ENCODE peak calls at places on chromosomes 16 and 17, in nine cellular contexts. S is thoracic aorta, N is heart right ventricle, H is kidney epithelial cell, Y is left ventricle myocardium inferior, M is astrocyte of the spinal cord, Q is colonic mucosa, F is fibroblast of pulmonary artery, B is right atrium auricular region. O is an unnamed sample.

GRCh38 chr16:56481468-56482112 is 30.2 kb downstream of the OGFOD1 start:
- DNase-seq in S (no peak), N (no peak), H (peak), Y (no peak), M (peak), Q (no peak), F (no peak), B (no peak), O (no peak)

GRCh38 chr17:77319211-77320031 is 178.7 kb downstream of the SEC14L1 start:
- DNase-seq in S (peak), N (peak), H (peak), Y (peak), M (peak), Q (peak), F (peak), B (peak), O (no peak)

GRCh38 chr16:4097826-4098240 is 18.4 kb downstream of the ADCY9 start:
- DNase-seq in S (no peak), N (no peak), H (no peak), Y (no peak), M (peak), Q (no peak), F (peak), B (no peak), O (no peak)

GRCh38 chr16:50300942-50301625 is 34.7 kb downstream of the ADCY7 start:
- DNase-seq in S (no peak), N (no peak), H (no peak), Y (no peak), M (no peak), Q (no peak), F (peak), B (no peak), O (no peak)

GRCh38 chr16:1430759-1431496 is at the start of gene PERCC1:
- DNase-seq in S (no peak), N (no peak), H (no peak), Y (no peak), M (no peak), Q (no peak), F (no peak), B (no peak), O (no peak)

GRCh38 chr16:69186642-69187386 is at the start of gene SNTB2:
- DNase-seq in S (peak), N (peak), H (no peak), Y (peak), M (peak), Q (peak), F (peak), B (peak), O (peak)

GRCh38 chr17:48412841-48413240 is 17.2 kb downstream of the SKAP1 start:
- DNase-seq in S (no peak), N (no peak), H (no peak), Y (no peak), M (no peak), Q (no peak), F (no peak), B (no peak), O (no peak)

GRCh38 chr16:87626905-87627304 is 24.6 kb downstream of the JPH3 start:
- DNase-seq in S (no peak), N (no peak), H (no peak), Y (no peak), M (no peak), Q (no peak), F (no peak), B (no peak), O (no peak)

GRCh38 chr17:42817866-42818265 is 6.2 kb downstream of the BECN1 start:
- DNase-seq in S (no peak), N (no peak), H (no peak), Y (no peak), M (peak), Q (no peak), F (peak), B (no peak), O (no peak)

GRCh38 chr16:56436258-56436657 is 10.9 kb upstream of the AMFR start:
- DNase-seq in S (no peak), N (no peak), H (no peak), Y (no peak), M (no peak), Q (no peak), F (no peak), B (no peak), O (no peak)

GRCh38 chr17:59093702-59094231 is 12.9 kb downstream of the TRIM37 start:
- DNase-seq in S (no peak), N (peak), H (peak), Y (peak), M (peak), Q (peak), F (peak), B (peak), O (no peak)

GRCh38 chr16:77068402-77068801 is 122.6 kb upstream of the MON1B start:
- DNase-seq in S (no peak), N (no peak), H (no peak), Y (no peak), M (no peak), Q (no peak), F (no peak), B (no peak), O (no peak)

GRCh38 chr17:62679866-62680377 is 52.5 kb downstream of the MRC2 start:
- DNase-seq in S (no peak), N (no peak), H (no peak), Y (no peak), M (no peak), Q (no peak), F (no peak), B (no peak), O (no peak)

GRCh38 chr16:3578121-3578520 is 918 bp upstream of the NLRC3 start:
- DNase-seq in S (no peak), N (no peak), H (no peak), Y (no peak), M (no peak), Q (no peak), F (no peak), B (no peak), O (peak)

GRCh38 chr16:13063457-13063856 is 162.1 kb downstream of the SHISA9 start:
- DNase-seq in S (no peak), N (no peak), H (no peak), Y (no peak), M (no peak), Q (no peak), F (no peak), B (no peak), O (no peak)

DNA sequence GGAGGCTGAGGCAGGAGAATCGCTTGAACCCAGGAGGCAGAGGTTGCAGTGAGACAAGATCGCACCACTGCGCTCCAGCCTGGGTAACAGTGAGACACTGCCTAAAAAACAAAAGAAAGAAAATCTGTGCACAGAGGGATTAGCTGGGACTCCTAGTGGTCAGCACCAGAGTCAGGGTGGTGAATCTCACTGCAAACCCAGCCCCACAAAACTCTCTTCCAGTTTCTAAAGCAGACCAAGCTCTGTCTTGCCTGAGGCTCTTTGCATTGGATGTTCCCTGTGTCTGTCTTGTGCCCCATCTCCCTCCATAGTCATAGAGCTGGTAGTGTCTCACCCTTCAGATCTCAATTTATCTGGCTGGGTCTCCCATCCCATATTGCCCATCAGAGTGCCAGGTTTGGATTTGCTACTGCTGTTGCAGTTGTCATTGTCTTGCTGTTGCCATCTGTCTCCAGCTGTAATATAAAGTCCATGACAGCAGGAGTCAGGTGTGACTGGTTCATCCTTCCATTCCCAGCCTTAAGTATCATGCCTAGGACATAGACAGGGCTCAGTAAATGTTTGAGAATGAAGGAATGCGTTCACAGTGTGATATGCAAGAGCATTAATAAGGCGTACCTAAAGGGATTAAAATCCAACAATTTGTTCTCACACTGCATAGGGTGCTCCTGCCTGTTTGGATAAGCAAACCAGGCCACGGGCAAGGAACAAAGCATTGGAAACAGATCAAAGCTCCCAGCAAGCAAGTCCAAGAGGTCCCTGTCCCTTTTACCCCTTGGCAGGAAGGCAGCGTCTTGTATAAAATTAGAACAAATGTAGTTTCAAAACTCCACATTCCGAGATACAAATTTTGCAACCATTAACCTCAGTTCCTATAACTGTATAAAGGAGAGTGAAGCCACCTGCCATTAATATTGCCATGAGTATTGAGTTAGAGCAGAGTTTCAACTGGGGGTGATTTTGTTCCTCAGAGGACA is 614.6 kb upstream of the CDH5 start:
- DNase-seq in S (no peak), N (no peak), H (no peak), Y (no peak), M (no peak), Q (no peak), F (peak), B (no peak), O (no peak)
- TF ChIP-seq CTCF in S (no peak), N (no peak), H (no peak), Y (no peak), M (no peak), Q (no peak), F (peak), B (no peak), O (no peak)

DNA sequence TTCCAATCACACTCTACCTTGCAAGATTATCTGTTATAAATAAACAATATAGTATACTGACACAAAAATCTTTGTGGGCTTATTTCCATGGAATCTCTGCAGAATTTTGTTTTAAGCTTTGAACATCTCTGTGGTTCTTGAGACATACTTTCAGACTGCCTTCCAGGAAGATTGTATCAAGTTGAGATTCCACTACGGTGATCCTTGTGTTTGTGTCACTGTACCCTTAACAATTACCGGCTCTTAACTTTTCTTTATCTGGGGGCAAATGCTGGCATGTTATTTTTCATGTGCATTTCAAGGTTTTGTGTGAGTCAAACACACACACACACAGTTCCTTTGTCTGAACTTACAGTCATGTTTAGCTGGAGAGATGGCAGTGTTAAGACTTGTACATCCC is 472.7 kb upstream of the HSBP1 start:
- DNase-seq in S (no peak), N (no peak), H (no peak), Y (no peak), M (no peak), Q (no peak), F (no peak), B (no peak), O (no peak)
- TF ChIP-seq CTCF in S (no peak), N (no peak), H (no peak), Y (no peak), M (no peak), Q (no peak), F (no peak), B (no peak), O (no peak)

DNA sequence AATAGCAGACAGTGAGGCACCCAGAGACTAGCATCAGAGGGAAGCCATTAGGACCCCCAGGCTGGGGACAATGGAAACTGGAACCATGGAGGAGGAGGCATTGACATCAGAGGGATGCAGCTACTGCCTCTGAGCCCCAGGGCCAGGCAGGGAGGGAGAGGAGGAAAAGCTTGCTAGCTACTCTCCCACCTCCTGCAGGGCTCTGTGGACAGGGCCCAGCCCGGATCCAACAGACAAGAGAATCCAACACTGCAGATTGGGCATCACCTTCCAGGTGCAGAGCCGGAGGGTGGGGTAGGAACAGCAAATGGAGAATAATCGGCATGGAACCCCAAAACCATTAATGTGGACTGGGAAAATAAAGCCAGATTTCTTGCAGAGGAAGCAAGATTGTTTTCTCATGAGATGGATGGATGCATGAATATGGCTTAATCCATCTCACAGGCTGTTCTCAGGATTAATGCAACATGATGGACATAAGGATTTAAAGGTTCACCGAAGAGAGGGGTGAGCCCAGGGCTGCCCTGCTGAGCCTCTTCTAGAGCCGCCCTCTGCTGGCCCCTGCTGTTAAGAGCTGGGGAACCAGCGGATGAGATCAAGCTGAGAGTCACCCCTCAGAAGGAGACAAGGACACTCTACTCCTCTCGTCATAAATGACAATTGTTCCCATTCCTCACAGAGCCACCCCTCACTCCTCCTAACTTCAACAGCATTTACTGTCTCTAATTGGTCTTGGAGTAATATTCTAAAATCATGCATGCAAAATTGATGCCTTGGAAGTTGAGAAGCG is 48.8 kb downstream of the DNAH3 start:
- DNase-seq in S (no peak), N (peak), H (no peak), Y (peak), M (peak), Q (no peak), F (peak), B (peak), O (no peak)
- TF ChIP-seq CTCF in S (no peak), N (peak), H (peak), Y (peak), M (peak), Q (no peak), F (peak), B (no peak), O (no peak)

GRCh38 chr17:65473363-65473762 is 88.1 kb downstream of the AXIN2 start:
- DNase-seq in S (no peak), N (no peak), H (no peak), Y (no peak), M (no peak), Q (no peak), F (no peak), B (no peak), O (no peak)
- TF ChIP-seq CTCF in S (no peak), N (no peak), H (no peak), Y (no peak), M (no peak), Q (no peak), F (no peak), B (no peak), O (no peak)

GRCh38 chr17:2170023-2170422 is 115.1 kb downstream of the HIC1 start:
- DNase-seq in S (no peak), N (no peak), H (no peak), Y (no peak), M (no peak), Q (no peak), F (no peak), B (no peak), O (no peak)
- TF ChIP-seq CTCF in S (no peak), N (no peak), H (peak), Y (no peak), M (peak), Q (peak), F (peak), B (no peak), O (peak)

GRCh38 chr16:22054847-22055590 is 37.3 kb upstream of the VWA3A start:
- DNase-seq in S (no peak), N (no peak), H (no peak), Y (no peak), M (no peak), Q (no peak), F (no peak), B (no peak), O (no peak)

GRCh38 chr16:22052985-22053384 is 39.4 kb upstream of the VWA3A start:
- DNase-seq in S (no peak), N (no peak), H (no peak), Y (no peak), M (no peak), Q (no peak), F (no peak), B (no peak), O (no peak)

GRCh38 chr16:22053921-22054341 is 38.4 kb upstream of the VWA3A start:
- DNase-seq in S (no peak), N (no peak), H (no peak), Y (no peak), M (no peak), Q (no peak), F (no peak), B (no peak), O (no peak)

GRCh38 chr16:22050963-22051362 is 41.4 kb upstream of the VWA3A start:
- DNase-seq in S (no peak), N (no peak), H (no peak), Y (no peak), M (no peak), Q (no peak), F (no peak), B (no peak), O (no peak)

GRCh38 chr16:22055881-22056280 is 36.5 kb upstream of the VWA3A start:
- DNase-seq in S (no peak), N (no peak), H (no peak), Y (no peak), M (no peak), Q (no peak), F (no peak), B (no peak), O (no peak)
- TF ChIP-seq CTCF in S (no peak), N (no peak), H (peak), Y (no peak), M (no peak), Q (no peak), F (peak), B (no peak), O (no peak)

DNA sequence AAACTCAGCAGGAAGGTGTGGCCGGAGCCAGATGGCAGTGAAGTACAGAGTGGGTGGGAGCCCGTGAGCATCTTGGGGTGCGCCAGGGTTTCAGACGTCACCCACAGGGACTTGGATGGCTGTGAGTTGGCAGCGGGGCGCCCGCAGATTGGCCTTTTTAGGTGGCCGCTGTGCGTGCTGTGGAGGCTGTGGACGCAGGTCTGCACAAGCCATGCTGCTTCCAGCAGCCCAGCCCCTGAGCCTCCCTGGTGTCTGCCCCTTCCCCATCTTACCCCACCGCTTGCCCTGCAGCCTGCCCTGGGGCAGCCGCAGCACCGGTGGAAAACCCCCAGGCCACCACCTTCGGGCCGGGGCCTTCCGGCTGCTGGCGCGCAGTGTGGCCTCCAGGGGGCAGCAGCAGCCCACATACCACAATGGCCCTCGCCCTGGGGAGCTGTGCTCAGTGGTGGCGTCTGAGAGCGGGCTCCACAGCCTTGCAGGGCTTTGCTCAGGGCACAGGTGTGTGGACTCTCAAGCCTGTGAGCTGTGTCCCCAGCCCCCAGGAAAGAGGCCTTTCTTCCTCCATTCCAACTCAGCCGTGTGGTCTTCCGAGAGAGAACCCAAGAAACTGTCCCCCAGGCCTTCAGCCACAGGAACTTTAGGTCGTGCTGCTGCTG is 11.8 kb downstream of the ENDOV start:
- DNase-seq in S (no peak), N (peak), H (no peak), Y (peak), M (peak), Q (peak), F (peak), B (peak), O (peak)
- TF ChIP-seq CTCF in S (peak), N (peak), H (peak), Y (peak), M (peak), Q (peak), F (peak), B (peak), O (peak)

DNA sequence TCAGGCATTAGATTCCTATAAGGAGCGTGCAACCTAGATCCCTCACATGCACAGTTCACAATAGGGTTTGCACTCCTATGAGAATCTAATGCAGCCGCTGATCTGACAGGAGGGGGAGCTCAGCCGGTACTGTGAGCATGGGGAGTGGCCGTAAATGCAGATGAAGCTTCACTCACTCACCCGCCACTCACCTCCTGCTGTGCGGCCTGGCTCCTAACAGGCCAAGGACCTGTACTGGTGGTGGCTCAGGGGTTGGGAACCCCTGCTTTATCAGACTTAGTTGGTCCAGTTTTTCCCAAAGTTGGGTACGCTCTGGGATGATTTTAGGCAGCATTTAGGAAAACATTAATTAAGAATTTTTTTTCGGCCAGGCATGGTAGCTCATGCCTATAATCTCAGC is 103.8 kb downstream of the MARF1 start:
- DNase-seq in S (no peak), N (no peak), H (no peak), Y (no peak), M (no peak), Q (no peak), F (no peak), B (no peak), O (no peak)
- TF ChIP-seq CTCF in S (no peak), N (no peak), H (no peak), Y (no peak), M (no peak), Q (no peak), F (no peak), B (no peak), O (no peak)